ENCODE peak calls at places on chromosomes 1 and 21, in five cellular contexts. One of them, this sample, is unnamed.

GRCh38 chr1:45804671-45804973 is 1.2 kb downstream of the MAST2 start:
- DNase-seq in adrenal gland: no peak
- DNase-seq in lung: no peak
- DNase-seq in amygdala: no peak
- DNase-seq in HCT116: no peak
- DNase-seq in this sample: no peak

GRCh38 chr1:197638316-197638715 is 137.0 kb downstream of the DENND1B start:
- DNase-seq in adrenal gland: no peak
- DNase-seq in lung: no peak
- DNase-seq in amygdala: no peak
- DNase-seq in HCT116: no peak
- DNase-seq in this sample: no peak

GRCh38 chr1:29475256-29475800 is 239.0 kb downstream of the PTPRU start:
- DNase-seq in adrenal gland: no peak
- DNase-seq in lung: no peak
- DNase-seq in amygdala: no peak
- DNase-seq in HCT116: no peak
- DNase-seq in this sample: no peak

GRCh38 chr1:84165566-84165965 is 21.5 kb downstream of the PRKACB start:
- DNase-seq in adrenal gland: no peak
- DNase-seq in lung: no peak
- DNase-seq in amygdala: no peak
- DNase-seq in HCT116: no peak
- DNase-seq in this sample: no peak

GRCh38 chr1:114340906-114341698 is 169.9 kb downstream of the TRIM33 start:
- DNase-seq in adrenal gland: no peak
- DNase-seq in lung: no peak
- DNase-seq in amygdala: no peak
- DNase-seq in HCT116: no peak
- DNase-seq in this sample: no peak

GRCh38 chr1:8360493-8361197 is 42.7 kb downstream of the SLC45A1 start:
- DNase-seq in adrenal gland: no peak
- DNase-seq in lung: no peak
- DNase-seq in amygdala: no peak
- DNase-seq in HCT116: no peak
- DNase-seq in this sample: no peak

GRCh38 chr1:237975903-237976302 is 85.2 kb upstream of the ZP4 start:
- DNase-seq in adrenal gland: no peak
- DNase-seq in lung: no peak
- DNase-seq in amygdala: no peak
- DNase-seq in HCT116: no peak
- DNase-seq in this sample: no peak

GRCh38 chr1:173867141-173867752 is 542 bp downstream of the GAS5 start:
- DNase-seq in adrenal gland: no peak
- DNase-seq in lung: no peak
- DNase-seq in amygdala: no peak
- DNase-seq in HCT116: no peak
- DNase-seq in this sample: no peak

GRCh38 chr1:16068356-16069270 is 4.8 kb downstream of the FAM131C start:
- DNase-seq in adrenal gland: peak
- DNase-seq in lung: peak
- DNase-seq in amygdala: peak
- DNase-seq in HCT116: no peak
- DNase-seq in this sample: peak

GRCh38 chr21:46427516-46427915 is 31.2 kb upstream of the DIP2A start:
- DNase-seq in adrenal gland: no peak
- DNase-seq in lung: no peak
- DNase-seq in amygdala: no peak
- DNase-seq in HCT116: no peak
- DNase-seq in this sample: no peak

GRCh38 chr21:38351176-38351959 is 94.6 kb downstream of the KCNJ15 start:
- DNase-seq in adrenal gland: no peak
- DNase-seq in lung: no peak
- DNase-seq in amygdala: no peak
- DNase-seq in HCT116: no peak
- DNase-seq in this sample: no peak

GRCh38 chr1:24535021-24535424 is 20.9 kb upstream of the NCMAP start:
- DNase-seq in adrenal gland: no peak
- DNase-seq in lung: no peak
- DNase-seq in amygdala: no peak
- DNase-seq in HCT116: no peak
- DNase-seq in this sample: no peak

GRCh38 chr1:185393821-185394220 is 76.8 kb upstream of the IVNS1ABP start:
- DNase-seq in adrenal gland: no peak
- DNase-seq in lung: no peak
- DNase-seq in amygdala: no peak
- DNase-seq in HCT116: no peak
- DNase-seq in this sample: no peak

This sample was measured in M059J.